ENCODE peak calls at places on chromosomes 1 and 21, in four cellular contexts. V is naive thymus-derived CD4-positive, alpha-beta T cell; Y is body of pancreas; U is adrenal gland. W is an unnamed sample.
A peak's percentile ranks its signal among the peaks of the same experiment; 100 is the strongest.

GRCh38 chr1:9823693-9823942 is 147 bp downstream of the CLSTN1 start:
- DNase-seq in V (no peak), U (no peak), Y (no peak), W (no peak)

GRCh38 chr1:96513136-96513535 is 208.4 kb upstream of the PTBP2 start:
- DNase-seq in U (no peak), V (no peak), Y (no peak), W (no peak)

GRCh38 chr1:36464605-36465393 is 615 bp upstream of the MRPS15 start:
- DNase-seq in U (no peak), Y (no peak), V (no peak), W (no peak)

GRCh38 chr1:179262183-179262582 is 31.4 kb upstream of the SOAT1 start:
- DNase-seq in Y (no peak), V (no peak), U (no peak), W (no peak)

GRCh38 chr1:242871631-242872030 is 347.1 kb upstream of the PLD5 start:
- DNase-seq in Y (no peak), U (no peak), V (no peak), W (no peak)

GRCh38 chr1:226662704-226663326 is 76.3 kb downstream of the ITPKB start:
- DNase-seq in U (peak; percentile 87), Y (peak; percentile 55), V (peak; percentile 66), W (peak; percentile 43)

GRCh38 chr1:25168193-25169071 is 63.9 kb downstream of the SYF2 start:
- DNase-seq in V (no peak), U (no peak), Y (peak; percentile 28), W (no peak)

GRCh38 chr21:36487641-36488307 is 7.9 kb upstream of the CLDN14 start:
- DNase-seq in Y (peak; percentile 65), V (no peak), U (no peak), W (no peak)

GRCh38 chr1:29236993-29237905 is 927 bp downstream of the PTPRU start:
- DNase-seq in U (peak; percentile 30), V (peak; percentile 15), Y (peak; percentile 59), W (peak; percentile 50)

GRCh38 chr21:44618504-44618903 is 6.6 kb downstream of the KRTAP10-8 start:
- DNase-seq in U (peak; percentile 24), V (no peak), Y (no peak), W (no peak)

GRCh38 chr1:5927506-5928370 is 64.5 kb downstream of the NPHP4 start:
- DNase-seq in U (no peak), V (no peak), Y (no peak), W (no peak)

GRCh38 chr1:4019606-4020331 is 119.7 kb upstream of the C1orf174 start:
- DNase-seq in Y (no peak), V (no peak), U (no peak), W (no peak)

GRCh38 chr1:214977133-214977532 is 105.4 kb upstream of the KCNK2 start:
- DNase-seq in V (no peak), Y (no peak), U (no peak), W (peak; percentile 6)

GRCh38 chr21:10463156-10463555 is 58.2 kb upstream of the TPTE start:
- DNase-seq in V (no peak), Y (no peak), U (no peak), W (no peak)

GRCh38 chr1:195791796-195792195 is 816.4 kb downstream of the KCNT2 start:
- DNase-seq in Y (no peak), U (no peak), V (no peak), W (no peak)

GRCh38 chr1:180168786-180169640 is 14.3 kb downstream of the QSOX1 start:
- DNase-seq in V (no peak), U (peak; percentile 59), Y (peak; percentile 88), W (no peak)

GRCh38 chr1:116298746-116299145 is 74.3 kb upstream of the ATP1A1 start:
- DNase-seq in V (no peak), U (no peak), Y (no peak), W (peak; percentile 45)

GRCh38 chr1:78673120-78673519 is 23.5 kb downstream of the IFI44 start:
- DNase-seq in U (no peak), Y (no peak), V (no peak), W (peak; percentile 44)

GRCh38 chr1:14980801-14981200 is 172.7 kb upstream of the TMEM51 start:
- DNase-seq in Y (no peak), U (peak; percentile 83), V (no peak), W (no peak)

GRCh38 chr1:86739901-86740507 is 35.6 kb downstream of the SH3GLB1 start:
- DNase-seq in V (peak; percentile 34), U (no peak), Y (no peak), W (no peak)

GRCh38 chr1:206907304-206907991 is 10.2 kb downstream of the IL24 start:
- DNase-seq in Y (no peak), V (no peak), U (peak; percentile 50), W (no peak)
- H3K27me3 ChIP-seq in Y (no peaks in the 10 kb centered on the region), V (no peaks in the 10 kb centered on the region), U (peaks cover 3% of the 10 kb centered on the region), W (no peaks in the 10 kb centered on the region)

DNA sequence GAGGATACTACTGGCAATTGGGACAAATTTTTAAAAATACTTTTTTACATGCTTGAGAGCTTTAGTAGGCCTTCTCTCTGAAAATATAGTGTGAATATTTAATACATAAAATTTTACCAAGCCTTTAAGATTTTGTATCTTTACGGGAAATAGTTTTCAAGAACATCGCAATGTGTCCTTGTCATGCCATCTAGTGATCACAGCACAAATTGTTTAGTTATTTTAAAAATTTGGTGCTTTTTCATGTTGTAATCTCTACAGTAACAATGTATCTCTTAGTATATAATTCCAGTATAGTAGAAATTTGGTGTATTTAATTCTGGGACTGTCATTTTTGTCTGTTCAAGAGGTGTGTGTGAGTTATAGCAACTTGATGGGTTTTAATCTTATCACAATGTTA is 6.7 kb downstream of the CDC7 start:
- DNase-seq in U (no peak), Y (no peak), V (no peak), W (no peak)
- H3K36me3 ChIP-seq in U (no peaks in the 10 kb centered on the region), Y (no peaks in the 10 kb centered on the region), V (no peaks in the 10 kb centered on the region), W (no peaks in the 10 kb centered on the region)

DNA sequence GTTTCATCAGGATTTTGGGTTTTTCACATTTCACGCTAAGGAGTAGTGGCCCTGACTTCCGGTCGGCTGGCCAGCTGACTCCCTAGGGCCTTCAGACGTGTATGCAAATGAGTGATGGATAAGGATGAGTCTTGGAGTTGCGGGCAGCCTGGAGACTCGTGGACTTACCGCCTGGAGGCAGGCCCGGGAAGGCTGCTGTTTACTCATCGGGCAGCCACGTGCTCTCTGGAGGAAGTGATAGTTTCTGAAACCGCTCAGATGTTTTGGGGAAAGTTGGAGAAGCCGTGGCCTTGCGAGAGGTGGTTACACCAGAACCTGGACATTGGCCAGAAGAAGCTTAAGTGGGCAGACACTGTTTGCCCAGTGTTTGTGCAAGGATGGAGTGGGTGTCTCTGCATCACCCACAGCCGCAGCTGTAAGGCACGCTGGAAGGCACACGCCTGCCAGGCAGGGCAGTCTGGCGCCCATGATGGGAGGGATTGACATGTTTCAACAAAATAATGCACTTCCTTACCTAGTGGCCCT is 23.1 kb upstream of the TNFRSF1B start:
- DNase-seq in U (peak; percentile 75), Y (peak; percentile 52), V (peak; percentile 25), W (peak; percentile 46)
- H3K4me1 ChIP-seq in U (peaks cover 23% of the 10 kb centered on the region), Y (peaks cover 5% of the 10 kb centered on the region), V (peaks cover 30% of the 10 kb centered on the region), W (peaks cover 62% of the 10 kb centered on the region)

GRCh38 chr1:160077496-160077895 is 3.8 kb upstream of the KCNJ9 start:
- DNase-seq in U (peak; percentile 26), Y (no peak), V (no peak), W (no peak)

GRCh38 chr1:160079448-160079847 is 1.9 kb upstream of the KCNJ9 start:
- DNase-seq in V (no peak), Y (no peak), U (no peak), W (no peak)

GRCh38 chr1:160080381-160081100 is 797 bp upstream of the KCNJ9 start:
- DNase-seq in V (no peak), Y (no peak), U (no peak), W (no peak)

GRCh38 chr1:160076295-160076694 is 5.0 kb upstream of the KCNJ9 start:
- DNase-seq in U (no peak), V (no peak), Y (no peak), W (no peak)

DNA sequence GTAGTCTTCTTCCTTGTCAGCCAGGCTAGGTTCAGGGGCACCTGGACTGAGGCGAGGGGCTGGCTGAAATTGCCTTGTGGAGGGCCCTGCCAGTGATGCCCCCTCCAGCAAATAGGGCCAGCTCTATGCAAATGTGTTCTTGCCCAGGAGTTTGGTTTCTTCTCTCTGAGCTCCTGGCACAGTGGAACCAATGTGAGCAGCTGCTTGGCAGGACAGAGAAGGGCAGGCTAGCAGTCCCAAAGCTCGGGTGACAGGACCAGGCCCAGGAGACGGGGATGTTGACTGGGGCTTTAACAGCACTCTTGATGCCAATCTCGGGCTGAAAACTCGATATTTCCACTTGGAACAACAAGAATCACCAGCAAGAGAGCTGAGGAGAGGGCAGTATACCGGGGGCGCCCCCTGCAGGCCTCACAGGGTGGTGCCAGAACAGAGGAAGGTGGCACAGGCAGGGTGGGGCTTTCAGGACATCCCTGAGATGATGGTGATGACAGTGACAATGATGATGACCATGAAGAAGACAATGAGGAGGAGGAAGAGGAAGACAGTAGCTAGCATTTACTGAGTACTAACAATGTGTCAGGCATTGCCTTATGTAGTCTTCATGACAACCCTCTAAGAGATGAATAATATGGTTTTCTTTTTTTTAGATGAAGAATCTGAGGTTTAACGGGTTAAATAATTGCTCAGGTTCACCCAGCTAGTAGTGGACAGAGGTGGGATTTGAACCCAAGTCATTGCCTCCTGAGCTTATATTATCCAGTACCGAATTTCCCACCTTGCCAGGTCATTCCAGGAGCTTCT is 2.7 kb upstream of the KCNJ9 start:
- DNase-seq in U (peak; percentile 65), Y (no peak), V (peak; percentile 53), W (peak; percentile 29)
- H3K27me3 ChIP-seq in U (peaks cover 33% of the 10 kb centered on the region), Y (peaks cover 14% of the 10 kb centered on the region), V (peaks cover 17% of the 10 kb centered on the region), W (no peaks in the 10 kb centered on the region)

GRCh38 chr1:183126000-183126366 is 60.1 kb upstream of the LAMC2 start:
- DNase-seq in U (no peak), Y (no peak), V (no peak), W (peak; percentile 39)
- H3K36me3 ChIP-seq in U (peaks cover 92% of the 10 kb centered on the region), Y (peaks cover 6% of the 10 kb centered on the region), V (no peaks in the 10 kb centered on the region), W (peaks cover 55% of the 10 kb centered on the region)

GRCh38 chr1:92924501-92924900 is 36.8 kb downstream of the DIPK1A start:
- DNase-seq in U (no peak), V (no peak), Y (no peak), W (no peak)
- H3K4me1 ChIP-seq in U (no peaks in the 10 kb centered on the region), V (no peaks in the 10 kb centered on the region), Y (no peaks in the 10 kb centered on the region), W (no peaks in the 10 kb centered on the region)

GRCh38 chr1:32426489-32427255 is 32.4 kb upstream of the BSDC1 start:
- DNase-seq in U (peak; percentile 8), V (no peak), Y (peak; percentile 19), W (peak; percentile 33)
- H3K27me3 ChIP-seq in U (peaks cover 6% of the 10 kb centered on the region), V (no peaks in the 10 kb centered on the region), Y (peaks cover 15% of the 10 kb centered on the region), W (no peaks in the 10 kb centered on the region)